ENCODE peak calls at places on chromosomes 7 and 10, in six cellular contexts. One of them, this sample, is unnamed. For H3K4me1, the result is how much of the 10 kb centered on the place peaks cover.

GRCh38 chr7:43583424-43584199 is 704 bp downstream of the STK17A start:
- DNase-seq in H1: peak
- DNase-seq in HepG2: peak
- DNase-seq in adrenal gland: peak
- DNase-seq in A549: peak
- DNase-seq in IMR-90: peak
- DNase-seq in this sample: peak

GRCh38 chr7:158733762-158734494 is 29.3 kb upstream of the NCAPG2 start:
- DNase-seq in H1: peak
- DNase-seq in HepG2: no peak
- DNase-seq in adrenal gland: peak
- DNase-seq in A549: no peak
- DNase-seq in IMR-90: no peak
- DNase-seq in this sample: no peak

GRCh38 chr10:134205-134742 is 981 bp upstream of the ZMYND11 start:
- DNase-seq in H1: no peak
- DNase-seq in HepG2: no peak
- DNase-seq in adrenal gland: no peak
- DNase-seq in A549: no peak
- DNase-seq in IMR-90: peak
- DNase-seq in this sample: peak

GRCh38 chr7:129203050-129203741 is 14.8 kb downstream of the SMO start:
- DNase-seq in H1: no peak
- DNase-seq in HepG2: no peak
- DNase-seq in adrenal gland: no peak
- DNase-seq in A549: no peak
- DNase-seq in IMR-90: no peak
- DNase-seq in this sample: no peak

GRCh38 chr7:149455175-149455950 is 5.5 kb downstream of the ZNF777 start:
- DNase-seq in H1: peak
- DNase-seq in HepG2: no peak
- DNase-seq in adrenal gland: no peak
- DNase-seq in A549: no peak
- DNase-seq in IMR-90: no peak
- DNase-seq in this sample: no peak

GRCh38 chr10:62136931-62137330 is 131.7 kb downstream of the RTKN2 start:
- DNase-seq in H1: no peak
- DNase-seq in HepG2: no peak
- DNase-seq in adrenal gland: no peak
- DNase-seq in A549: no peak
- DNase-seq in IMR-90: peak
- DNase-seq in this sample: no peak

GRCh38 chr10:101131962-101132635 is 999 bp downstream of the TLX1 start:
- DNase-seq in H1: no peak
- DNase-seq in HepG2: no peak
- DNase-seq in adrenal gland: no peak
- DNase-seq in A549: no peak
- DNase-seq in IMR-90: no peak
- DNase-seq in this sample: no peak

GRCh38 chr10:91521444-91521843 is 111.3 kb downstream of the HECTD2 start:
- DNase-seq in H1: no peak
- DNase-seq in HepG2: no peak
- DNase-seq in adrenal gland: no peak
- DNase-seq in A549: no peak
- DNase-seq in IMR-90: peak
- DNase-seq in this sample: no peak

GRCh38 chr7:133530682-133531081 is 277.8 kb downstream of the EXOC4 start:
- DNase-seq in H1: no peak
- DNase-seq in HepG2: no peak
- DNase-seq in adrenal gland: no peak
- DNase-seq in A549: no peak
- DNase-seq in IMR-90: peak
- DNase-seq in this sample: no peak

GRCh38 chr7:31340603-31341002 is at the start of gene NEUROD6:
- DNase-seq in H1: no peak
- DNase-seq in HepG2: no peak
- DNase-seq in adrenal gland: no peak
- DNase-seq in A549: no peak
- DNase-seq in IMR-90: no peak
- DNase-seq in this sample: no peak

GRCh38 chr7:18834574-18835361 is 282.7 kb downstream of the TWIST1 start:
- DNase-seq in H1: no peak
- DNase-seq in HepG2: no peak
- DNase-seq in adrenal gland: no peak
- DNase-seq in A549: no peak
- DNase-seq in IMR-90: no peak
- DNase-seq in this sample: no peak

GRCh38 chr7:1678571-1679325 is 8.7 kb downstream of the ELFN1 start:
- DNase-seq in H1: no peak
- DNase-seq in HepG2: no peak
- DNase-seq in adrenal gland: peak
- DNase-seq in A549: no peak
- DNase-seq in IMR-90: no peak
- DNase-seq in this sample: no peak

GRCh38 chr10:130403153-130403890 is 267.1 kb downstream of the GLRX3 start:
- DNase-seq in H1: no peak
- DNase-seq in HepG2: no peak
- DNase-seq in adrenal gland: peak
- DNase-seq in A549: no peak
- DNase-seq in IMR-90: no peak
- DNase-seq in this sample: no peak

GRCh38 chr10:23171232-23171876 is 20.8 kb upstream of the PTF1A start:
- DNase-seq in H1: peak
- DNase-seq in HepG2: no peak
- DNase-seq in adrenal gland: no peak
- DNase-seq in A549: no peak
- DNase-seq in IMR-90: peak
- DNase-seq in this sample: no peak

GRCh38 chr7:92653136-92653535 is 62.9 kb upstream of the FAM133B start:
- DNase-seq in H1: no peak
- DNase-seq in HepG2: no peak
- DNase-seq in adrenal gland: no peak
- DNase-seq in A549: no peak
- DNase-seq in IMR-90: no peak
- DNase-seq in this sample: no peak

DNA sequence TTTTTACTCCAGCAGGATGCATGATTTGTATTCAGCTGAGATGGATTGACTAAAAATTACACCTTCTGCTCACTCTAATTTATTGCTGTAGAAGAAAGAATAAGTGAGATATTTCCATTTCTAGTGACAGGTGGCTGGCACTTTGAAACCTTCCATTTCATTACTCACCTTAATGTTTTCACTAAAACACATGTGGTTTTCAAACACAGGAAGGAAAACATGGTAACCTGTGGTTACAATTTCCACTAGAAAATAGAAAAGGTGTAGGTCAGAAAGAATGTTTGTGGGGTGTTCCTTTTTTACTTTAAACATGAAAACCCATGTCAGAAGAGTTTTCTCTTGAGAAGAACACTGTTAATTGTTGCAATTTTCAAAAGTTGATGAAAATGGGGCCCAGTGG is 12.0 kb upstream of the PRKCQ start:
- DNase-seq in H1: no peak
- DNase-seq in HepG2: no peak
- DNase-seq in adrenal gland: no peak
- DNase-seq in A549: no peak
- DNase-seq in IMR-90: no peak
- DNase-seq in this sample: no peak
- H3K27ac ChIP-seq in H1: no peak
- H3K27ac ChIP-seq in HepG2: no peak
- H3K27ac ChIP-seq in adrenal gland: no peak
- H3K27ac ChIP-seq in A549: no peak
- H3K27ac ChIP-seq in IMR-90: no peak
- H3K27ac ChIP-seq in this sample: no peak

GRCh38 chr10:80281784-80282505 is 7.5 kb downstream of the MAT1A start:
- DNase-seq in H1: no peak
- DNase-seq in HepG2: peak
- DNase-seq in adrenal gland: no peak
- DNase-seq in A549: no peak
- DNase-seq in IMR-90: no peak
- DNase-seq in this sample: no peak
- H3K4me1 ChIP-seq in H1: under half
- H3K4me1 ChIP-seq in HepG2: half or more
- H3K4me1 ChIP-seq in adrenal gland: under half
- H3K4me1 ChIP-seq in A549: under half
- H3K4me1 ChIP-seq in IMR-90: under half
- H3K4me1 ChIP-seq in this sample: under half

DNA sequence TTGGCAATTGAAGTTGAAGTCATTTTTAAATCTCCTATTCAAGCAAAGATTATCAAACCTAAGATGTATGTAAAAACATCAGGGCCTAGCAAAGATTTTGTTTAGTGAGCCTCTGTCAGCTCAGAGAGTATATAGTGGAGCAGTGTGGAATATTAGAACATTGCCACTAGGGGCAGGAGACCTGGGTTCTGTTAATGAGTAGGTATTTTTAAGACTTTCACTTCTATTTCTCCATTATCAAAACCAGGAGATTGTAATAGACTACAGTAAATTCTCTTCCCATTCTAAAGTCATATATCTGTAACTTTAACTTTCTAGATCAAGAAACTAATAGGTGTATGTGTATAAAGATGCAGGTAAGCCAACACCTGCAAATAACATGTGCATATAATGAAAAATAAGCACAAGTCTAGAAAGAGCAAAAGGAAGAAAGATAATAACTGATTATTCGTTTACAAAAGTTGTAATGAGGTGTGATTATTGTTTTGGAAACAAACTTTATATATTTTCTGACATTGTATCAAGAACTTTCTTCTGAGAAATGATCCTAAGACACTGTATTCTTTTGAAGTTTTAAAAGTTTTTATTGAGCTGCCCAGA is 64.4 kb downstream of the KCND2 start:
- DNase-seq in H1: no peak
- DNase-seq in HepG2: peak
- DNase-seq in adrenal gland: no peak
- DNase-seq in A549: peak
- DNase-seq in IMR-90: peak
- DNase-seq in this sample: peak
- TF ChIP-seq CTCF in H1: no peak
- TF ChIP-seq CTCF in HepG2: peak
- TF ChIP-seq CTCF in adrenal gland: no peak
- TF ChIP-seq CTCF in A549: peak
- TF ChIP-seq CTCF in IMR-90: peak
- TF ChIP-seq CTCF in this sample: peak

GRCh38 chr10:70459771-70460490 is 18.4 kb upstream of the NODAL start:
- DNase-seq in H1: no peak
- DNase-seq in HepG2: no peak
- DNase-seq in adrenal gland: no peak
- DNase-seq in A549: no peak
- DNase-seq in IMR-90: no peak
- DNase-seq in this sample: no peak
- H3K27ac ChIP-seq in H1: no peak
- H3K27ac ChIP-seq in HepG2: no peak
- H3K27ac ChIP-seq in adrenal gland: no peak
- H3K27ac ChIP-seq in A549: no peak
- H3K27ac ChIP-seq in IMR-90: no peak
- H3K27ac ChIP-seq in this sample: no peak

GRCh38 chr7:123923599-123923998 is 1.4 kb upstream of the SPAM1 start:
- DNase-seq in H1: no peak
- DNase-seq in HepG2: no peak
- DNase-seq in adrenal gland: no peak
- DNase-seq in A549: no peak
- DNase-seq in IMR-90: no peak
- DNase-seq in this sample: no peak
- H3K4me1 ChIP-seq in H1: under half
- H3K4me1 ChIP-seq in HepG2: under half
- H3K4me1 ChIP-seq in adrenal gland: under half
- H3K4me1 ChIP-seq in A549: under half
- H3K4me1 ChIP-seq in IMR-90: under half
- H3K4me1 ChIP-seq in this sample: under half

GRCh38 chr7:102439963-102440795 is 6.8 kb downstream of the ORAI2 start:
- DNase-seq in H1: no peak
- DNase-seq in HepG2: peak
- DNase-seq in adrenal gland: peak
- DNase-seq in A549: peak
- DNase-seq in IMR-90: peak
- DNase-seq in this sample: peak
- TF ChIP-seq CTCF in H1: no peak
- TF ChIP-seq CTCF in HepG2: no peak
- TF ChIP-seq CTCF in adrenal gland: no peak
- TF ChIP-seq CTCF in A549: no peak
- TF ChIP-seq CTCF in IMR-90: no peak
- TF ChIP-seq CTCF in this sample: no peak

DNA sequence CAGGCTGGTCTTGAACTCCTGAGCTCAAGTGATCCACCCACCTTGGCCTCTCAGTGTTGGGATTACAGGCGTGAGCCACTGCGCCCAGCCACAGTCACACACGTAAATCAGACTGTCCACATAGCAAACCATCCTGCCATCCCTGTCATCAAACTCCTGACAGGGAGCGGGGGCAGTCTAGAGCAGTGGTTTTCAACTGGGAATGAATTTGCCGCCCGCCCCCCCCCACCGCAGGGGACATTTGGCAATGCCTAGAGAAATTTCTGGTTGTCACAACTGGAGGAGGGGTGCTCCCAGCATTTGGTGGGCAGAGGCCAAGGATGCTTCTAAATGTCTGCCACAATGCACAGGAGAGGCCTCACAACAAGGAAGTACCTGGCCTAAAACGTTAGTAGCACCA is 24.1 kb downstream of the CAMK2G start:
- DNase-seq in H1: no peak
- DNase-seq in HepG2: no peak
- DNase-seq in adrenal gland: no peak
- DNase-seq in A549: no peak
- DNase-seq in IMR-90: no peak
- DNase-seq in this sample: no peak
- H3K27ac ChIP-seq in H1: no peak
- H3K27ac ChIP-seq in HepG2: no peak
- H3K27ac ChIP-seq in adrenal gland: peak
- H3K27ac ChIP-seq in A549: no peak
- H3K27ac ChIP-seq in IMR-90: no peak
- H3K27ac ChIP-seq in this sample: no peak

GRCh38 chr10:7428673-7429350 is 18.0 kb upstream of the SFMBT2 start:
- DNase-seq in H1: no peak
- DNase-seq in HepG2: no peak
- DNase-seq in adrenal gland: no peak
- DNase-seq in A549: no peak
- DNase-seq in IMR-90: no peak
- DNase-seq in this sample: no peak

GRCh38 chr10:7426349-7426748 is 15.5 kb upstream of the SFMBT2 start:
- DNase-seq in H1: no peak
- DNase-seq in HepG2: no peak
- DNase-seq in adrenal gland: no peak
- DNase-seq in A549: no peak
- DNase-seq in IMR-90: no peak
- DNase-seq in this sample: no peak

GRCh38 chr10:7424315-7424714 is 13.5 kb upstream of the SFMBT2 start:
- DNase-seq in H1: peak
- DNase-seq in HepG2: no peak
- DNase-seq in adrenal gland: no peak
- DNase-seq in A549: no peak
- DNase-seq in IMR-90: no peak
- DNase-seq in this sample: no peak

GRCh38 chr10:7423521-7423920 is 12.7 kb upstream of the SFMBT2 start:
- DNase-seq in H1: no peak
- DNase-seq in HepG2: no peak
- DNase-seq in adrenal gland: no peak
- DNase-seq in A549: no peak
- DNase-seq in IMR-90: no peak
- DNase-seq in this sample: no peak

DNA sequence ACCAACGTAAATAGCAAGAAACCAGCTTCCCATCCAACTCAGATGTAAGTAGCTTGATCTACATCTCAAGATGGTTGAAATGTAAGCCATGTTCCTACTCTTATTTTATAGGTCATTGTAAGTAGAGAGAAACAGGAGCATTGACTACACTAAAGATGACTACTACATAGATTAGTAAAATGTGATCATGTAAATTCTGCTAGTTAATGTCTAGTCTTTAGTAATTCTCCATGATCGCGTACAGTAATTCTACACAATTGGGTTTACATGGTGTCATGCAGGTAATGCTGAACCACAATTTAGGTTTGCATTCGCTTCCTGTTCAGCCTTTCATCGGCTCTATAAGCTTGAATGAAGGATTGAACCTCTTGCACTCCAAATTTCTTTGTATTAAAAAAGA is 14.9 kb upstream of the SFMBT2 start:
- DNase-seq in H1: no peak
- DNase-seq in HepG2: no peak
- DNase-seq in adrenal gland: no peak
- DNase-seq in A549: no peak
- DNase-seq in IMR-90: no peak
- DNase-seq in this sample: no peak
- H3K4me1 ChIP-seq in H1: under half
- H3K4me1 ChIP-seq in HepG2: under half
- H3K4me1 ChIP-seq in adrenal gland: under half
- H3K4me1 ChIP-seq in A549: under half
- H3K4me1 ChIP-seq in IMR-90: under half
- H3K4me1 ChIP-seq in this sample: under half

This sample was measured in foreskin keratinocyte.